ENCODE peak calls at places on chromosomes 4 and X, in five cellular contexts. One of them, this sample, is unnamed.

GRCh38 chr4:122845760-122846159 is 19.1 kb downstream of the FGF2 start:
- DNase-seq in SK-N-SH: no peak
- DNase-seq in Panc1: no peak
- DNase-seq in A549: no peak
- DNase-seq in HepG2: no peak
- DNase-seq in this sample: no peak

GRCh38 chr4:56613101-56613862 is 67.8 kb downstream of the HOPX start:
- DNase-seq in A549: peak
- DNase-seq in HepG2: peak
- DNase-seq in SK-N-SH: no peak
- DNase-seq in Panc1: no peak
- DNase-seq in this sample: no peak

GRCh38 chr4:11529625-11530201 is 101.0 kb upstream of the HS3ST1 start:
- DNase-seq in HepG2: no peak
- DNase-seq in A549: peak
- DNase-seq in Panc1: no peak
- DNase-seq in SK-N-SH: no peak
- DNase-seq in this sample: no peak

GRCh38 chr4:17939061-17939460 is 82.5 kb downstream of the LCORL start:
- DNase-seq in SK-N-SH: no peak
- DNase-seq in A549: no peak
- DNase-seq in HepG2: no peak
- DNase-seq in Panc1: no peak
- DNase-seq in this sample: no peak

GRCh38 chr4:20046931-20047677 is 204.6 kb upstream of the SLIT2 start:
- DNase-seq in SK-N-SH: no peak
- DNase-seq in HepG2: no peak
- DNase-seq in A549: no peak
- DNase-seq in Panc1: no peak
- DNase-seq in this sample: no peak

GRCh38 chr4:104395219-104395618 is 99.5 kb downstream of the CXXC4 start:
- DNase-seq in Panc1: no peak
- DNase-seq in HepG2: no peak
- DNase-seq in SK-N-SH: no peak
- DNase-seq in A549: no peak
- DNase-seq in this sample: no peak

GRCh38 chrX:55039471-55039870 is 8.7 kb upstream of the ALAS2 start:
- DNase-seq in HepG2: no peak
- DNase-seq in Panc1: no peak
- DNase-seq in SK-N-SH: no peak
- DNase-seq in A549: no peak
- DNase-seq in this sample: no peak

GRCh38 chrX:17860811-17861495 is at the start of gene RAI2:
- DNase-seq in A549: no peak
- DNase-seq in HepG2: no peak
- DNase-seq in SK-N-SH: peak
- DNase-seq in Panc1: no peak
- DNase-seq in this sample: no peak

GRCh38 chr4:101953949-101954348 is 163.4 kb downstream of the BANK1 start:
- DNase-seq in SK-N-SH: no peak
- DNase-seq in Panc1: no peak
- DNase-seq in A549: peak
- DNase-seq in HepG2: peak
- DNase-seq in this sample: no peak

GRCh38 chrX:78321809-78322208 is 5.6 kb downstream of the CYSLTR1 start:
- DNase-seq in SK-N-SH: no peak
- DNase-seq in HepG2: no peak
- DNase-seq in A549: no peak
- DNase-seq in Panc1: no peak
- DNase-seq in this sample: peak

GRCh38 chr4:119977546-119977945 is 89.1 kb downstream of the MAD2L1 start:
- DNase-seq in A549: no peak
- DNase-seq in Panc1: no peak
- DNase-seq in HepG2: no peak
- DNase-seq in SK-N-SH: no peak
- DNase-seq in this sample: no peak

GRCh38 chr4:118803253-118803652 is 32.7 kb downstream of the SEC24D start:
- DNase-seq in SK-N-SH: no peak
- DNase-seq in HepG2: no peak
- DNase-seq in Panc1: no peak
- DNase-seq in A549: no peak
- DNase-seq in this sample: no peak

GRCh38 chrX:13123247-13123856 is 78.9 kb upstream of the FAM9C start:
- DNase-seq in SK-N-SH: no peak
- DNase-seq in HepG2: peak
- DNase-seq in A549: peak
- DNase-seq in Panc1: no peak
- DNase-seq in this sample: no peak

GRCh38 chr4:141462361-141462760 is 174.0 kb upstream of the IL15 start:
- DNase-seq in SK-N-SH: no peak
- DNase-seq in HepG2: no peak
- DNase-seq in Panc1: no peak
- DNase-seq in A549: no peak
- DNase-seq in this sample: no peak

GRCh38 chrX:24241822-24242648 is 71.8 kb downstream of the SUPT20HL2 start:
- DNase-seq in SK-N-SH: peak
- DNase-seq in A549: peak
- DNase-seq in Panc1: no peak
- DNase-seq in HepG2: peak
- DNase-seq in this sample: no peak

GRCh38 chr4:7299908-7300710 is 107.8 kb downstream of the SORCS2 start:
- DNase-seq in Panc1: no peak
- DNase-seq in SK-N-SH: no peak
- DNase-seq in A549: no peak
- DNase-seq in HepG2: no peak
- DNase-seq in this sample: no peak

GRCh38 chr4:121951570-121952110 is at the start of gene TRPC3:
- DNase-seq in SK-N-SH: peak
- DNase-seq in A549: no peak
- DNase-seq in HepG2: no peak
- DNase-seq in Panc1: no peak
- DNase-seq in this sample: no peak

GRCh38 chr4:98542011-98542410 is 116.4 kb downstream of the TSPAN5 start:
- DNase-seq in Panc1: no peak
- DNase-seq in A549: no peak
- DNase-seq in SK-N-SH: no peak
- DNase-seq in HepG2: no peak
- DNase-seq in this sample: no peak

DNA sequence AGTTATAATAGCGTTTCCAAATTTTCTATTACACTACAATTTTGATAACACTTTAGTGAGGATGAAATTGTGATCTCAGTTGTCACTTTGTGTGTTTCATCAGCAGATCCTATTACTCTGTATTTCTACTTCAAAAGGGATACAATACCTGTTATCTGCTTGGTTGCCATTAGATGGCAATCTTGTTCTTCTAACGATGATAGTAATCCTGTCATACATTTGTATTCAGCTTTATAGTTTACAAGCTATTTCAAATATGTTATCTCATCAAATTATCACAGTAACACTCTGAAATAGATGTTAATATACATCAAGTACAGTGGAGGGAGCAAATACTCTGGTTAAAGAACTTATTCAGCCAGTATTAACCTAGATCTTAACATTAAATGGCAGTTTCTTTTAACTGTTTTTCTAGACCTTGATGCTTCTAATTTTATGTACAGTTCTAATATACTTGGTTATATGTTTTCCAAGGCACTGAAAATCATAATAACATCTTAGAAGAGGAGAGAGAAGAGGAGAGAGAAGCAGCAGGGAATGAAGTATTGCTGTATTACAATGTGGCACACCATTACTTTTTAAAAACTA is 292.0 kb downstream of the CCSER1 start:
- DNase-seq in A549: peak
- DNase-seq in HepG2: peak
- DNase-seq in SK-N-SH: peak
- DNase-seq in Panc1: no peak
- DNase-seq in this sample: no peak
- TF ChIP-seq REST in A549: no peak
- TF ChIP-seq REST in HepG2: no peak
- TF ChIP-seq REST in SK-N-SH: no peak
- TF ChIP-seq REST in Panc1: no peak
- TF ChIP-seq REST in this sample: no peak

DNA sequence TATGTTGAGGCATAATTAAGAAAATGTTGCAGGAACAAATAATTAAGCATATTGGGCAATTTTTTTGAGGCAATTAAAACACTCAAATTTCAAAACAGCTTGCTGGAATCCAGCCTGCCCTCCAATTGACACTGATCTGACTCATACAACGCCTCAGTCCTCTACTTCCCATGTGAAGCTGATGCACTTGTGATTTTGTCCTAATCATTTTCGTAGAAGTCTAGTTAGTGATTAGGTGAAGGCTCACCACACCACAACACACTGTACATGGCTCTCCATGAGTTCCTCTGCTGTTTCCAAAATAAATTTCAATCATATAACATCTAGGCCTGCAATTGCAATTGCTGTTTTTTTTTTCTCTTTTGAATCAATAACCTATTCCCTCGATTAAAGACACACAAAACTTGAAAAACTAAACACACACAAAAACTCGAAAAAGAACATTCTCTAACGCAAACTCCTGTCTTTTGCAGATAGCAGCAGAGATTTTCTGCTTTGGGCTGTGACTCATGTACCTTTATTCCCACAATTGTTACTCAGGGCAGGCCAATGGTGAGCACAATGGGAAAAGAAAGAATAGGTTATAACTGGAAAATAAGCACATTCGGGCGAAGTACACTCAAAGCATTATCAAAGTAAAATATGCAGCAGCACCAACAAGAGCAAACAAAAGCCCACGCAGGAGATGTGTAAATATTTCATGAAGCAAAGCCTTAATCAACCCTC is 1.7 kb downstream of the GPRIN3 start:
- DNase-seq in A549: peak
- DNase-seq in SK-N-SH: no peak
- DNase-seq in Panc1: no peak
- DNase-seq in HepG2: no peak
- DNase-seq in this sample: peak
- TF ChIP-seq REST in A549: no peak
- TF ChIP-seq REST in SK-N-SH: no peak
- TF ChIP-seq REST in Panc1: no peak
- TF ChIP-seq REST in HepG2: no peak
- TF ChIP-seq REST in this sample: no peak

GRCh38 chr4:79574741-79575451 is 166.9 kb upstream of the GK2 start:
- DNase-seq in Panc1: no peak
- DNase-seq in HepG2: no peak
- DNase-seq in SK-N-SH: no peak
- DNase-seq in A549: no peak
- DNase-seq in this sample: no peak
- TF ChIP-seq REST in Panc1: no peak
- TF ChIP-seq REST in HepG2: no peak
- TF ChIP-seq REST in SK-N-SH: no peak
- TF ChIP-seq REST in A549: no peak
- TF ChIP-seq REST in this sample: no peak

GRCh38 chrX:69312141-69312670 is 147.0 kb upstream of the PJA1 start:
- DNase-seq in Panc1: no peak
- DNase-seq in HepG2: no peak
- DNase-seq in SK-N-SH: no peak
- DNase-seq in A549: no peak
- DNase-seq in this sample: no peak

GRCh38 chrX:69313622-69314290 is 148.5 kb upstream of the PJA1 start:
- DNase-seq in SK-N-SH: peak
- DNase-seq in A549: no peak
- DNase-seq in Panc1: no peak
- DNase-seq in HepG2: no peak
- DNase-seq in this sample: no peak

GRCh38 chrX:69318651-69319305 is 153.5 kb upstream of the PJA1 start:
- DNase-seq in Panc1: no peak
- DNase-seq in HepG2: no peak
- DNase-seq in A549: no peak
- DNase-seq in SK-N-SH: peak
- DNase-seq in this sample: no peak

GRCh38 chrX:69317721-69318120 is 152.5 kb upstream of the PJA1 start:
- DNase-seq in A549: no peak
- DNase-seq in SK-N-SH: peak
- DNase-seq in Panc1: no peak
- DNase-seq in HepG2: no peak
- DNase-seq in this sample: no peak

GRCh38 chrX:69314436-69315348 is 149.4 kb upstream of the PJA1 start:
- DNase-seq in SK-N-SH: peak
- DNase-seq in Panc1: no peak
- DNase-seq in HepG2: no peak
- DNase-seq in A549: no peak
- DNase-seq in this sample: no peak
- TF ChIP-seq REST in SK-N-SH: no peak
- TF ChIP-seq REST in Panc1: no peak
- TF ChIP-seq REST in HepG2: no peak
- TF ChIP-seq REST in A549: no peak
- TF ChIP-seq REST in this sample: no peak

DNA sequence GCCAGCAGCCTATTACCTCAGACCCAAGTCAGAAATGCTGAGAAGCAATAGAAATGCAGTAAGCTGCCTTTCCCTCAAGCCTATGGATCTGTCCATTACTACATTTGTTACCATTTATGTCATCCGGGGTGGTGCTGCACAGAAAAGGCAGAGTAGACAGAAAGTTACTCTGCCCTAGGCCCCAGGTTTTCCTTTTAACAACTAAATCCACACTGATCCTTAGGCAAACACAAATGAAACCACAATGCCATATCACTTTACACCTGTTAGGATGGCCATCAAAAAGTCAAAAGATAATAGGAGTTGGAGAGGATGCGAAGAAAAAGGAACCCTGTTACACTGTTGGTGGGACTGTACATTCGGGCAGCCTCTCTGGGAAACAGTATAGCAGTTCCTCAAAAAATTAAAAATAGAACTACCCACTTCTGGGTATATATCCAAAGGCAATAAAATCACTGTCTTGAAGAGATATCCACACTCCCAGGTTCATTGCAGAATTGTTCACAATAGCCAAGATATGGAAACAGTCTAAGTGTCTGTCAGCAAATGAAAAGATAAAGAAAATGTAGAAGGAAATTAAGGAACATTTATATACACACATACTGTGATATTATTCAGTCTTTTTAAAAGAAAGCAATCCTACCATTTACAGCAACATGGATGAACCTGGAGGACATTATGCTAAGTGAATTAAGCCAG is 186.3 kb downstream of the NWD2 start:
- DNase-seq in Panc1: no peak
- DNase-seq in SK-N-SH: no peak
- DNase-seq in HepG2: peak
- DNase-seq in A549: no peak
- DNase-seq in this sample: no peak
- TF ChIP-seq REST in Panc1: no peak
- TF ChIP-seq REST in SK-N-SH: no peak
- TF ChIP-seq REST in HepG2: no peak
- TF ChIP-seq REST in A549: no peak
- TF ChIP-seq REST in this sample: no peak

GRCh38 chr4:39976945-39977488 is 694 bp downstream of the PDS5A start:
- DNase-seq in A549: peak
- DNase-seq in SK-N-SH: no peak
- DNase-seq in Panc1: no peak
- DNase-seq in HepG2: no peak
- DNase-seq in this sample: peak
- TF ChIP-seq REST in A549: no peak
- TF ChIP-seq REST in SK-N-SH: no peak
- TF ChIP-seq REST in Panc1: no peak
- TF ChIP-seq REST in HepG2: no peak
- TF ChIP-seq REST in this sample: no peak

GRCh38 chr4:54482529-54482961 is 175.2 kb upstream of the KIT start:
- DNase-seq in HepG2: no peak
- DNase-seq in A549: no peak
- DNase-seq in SK-N-SH: no peak
- DNase-seq in Panc1: no peak
- DNase-seq in this sample: no peak
- TF ChIP-seq REST in HepG2: no peak
- TF ChIP-seq REST in A549: no peak
- TF ChIP-seq REST in SK-N-SH: no peak
- TF ChIP-seq REST in Panc1: no peak
- TF ChIP-seq REST in this sample: no peak

This sample was measured in HL-60.